ENCODE peak calls at places on chromosomes 13 and 19, in eight cellular contexts. R is brain microvascular endothelial cell, D is fibroblast of mammary gland, K is ascending aorta, W is lower leg skin, F is RWPE1, O is AG10803, M is tibial artery. Q is an unnamed sample.

GRCh38 chr19:4877753-4878490 is 10.5 kb upstream of the PLIN3 start:
- DNase-seq in R (no peak), D (no peak), K (peak; percentile 77), W (no peak), F (no peak), O (no peak), M (peak; percentile 88), Q (peak; percentile 84)

GRCh38 chr13:111330211-111330610 is 9.8 kb downstream of the TEX29 start:
- DNase-seq in R (no peak), D (peak; percentile 27), K (peak; percentile 7), W (no peak), F (no peak), O (no peak), M (no peak), Q (peak; percentile 60)

GRCh38 chr13:34748078-34748477 is 194.0 kb upstream of the NBEA start:
- DNase-seq in R (peak; percentile 13), D (peak; percentile 26), K (peak; percentile 62), W (no peak), F (no peak), O (peak; percentile 79), M (peak; percentile 64), Q (no peak)

GRCh38 chr13:95987841-95988240 is 65.4 kb downstream of the UGGT2 start:
- DNase-seq in R (no peak), D (no peak), K (no peak), W (no peak), F (no peak), O (no peak), M (no peak), Q (no peak)

GRCh38 chr19:57560049-57560491 is 407 bp upstream of the ZNF550 start:
- DNase-seq in R (peak; percentile 71), D (peak; percentile 81), K (peak; percentile 63), W (no peak), F (peak; percentile 64), O (peak; percentile 78), M (no peak), Q (no peak)

GRCh38 chr13:108437496-108437895 is 168.0 kb downstream of the TNFSF13B start:
- DNase-seq in R (peak; percentile 70), D (no peak), K (no peak), W (no peak), F (no peak), O (no peak), M (no peak), Q (no peak)

GRCh38 chr13:33017410-33017929 is 1.2 kb downstream of the KL start:
- DNase-seq in R (no peak), D (peak; percentile 65), K (peak; percentile 75), W (peak; percentile 88), F (no peak), O (peak; percentile 29), M (peak; percentile 69), Q (no peak)

GRCh38 chr13:45627656-45628055 is 12.1 kb upstream of the ERICH6B start:
- DNase-seq in R (no peak), D (no peak), K (no peak), W (no peak), F (no peak), O (no peak), M (no peak), Q (no peak)

GRCh38 chr13:90414691-90415596 is 932.5 kb upstream of the MIR17HG start:
- DNase-seq in R (peak; percentile 71), D (peak; percentile 76), K (no peak), W (no peak), F (peak; percentile 70), O (peak; percentile 55), M (no peak), Q (no peak)

GRCh38 chr19:2059422-2060201 is 8.6 kb upstream of the MKNK2 start:
- DNase-seq in R (peak; percentile 64), D (peak; percentile 73), K (peak; percentile 88), W (peak; percentile 94), F (peak; percentile 45), O (peak; percentile 93), M (peak; percentile 93), Q (peak; percentile 92)

GRCh38 chr13:44759222-44759721 is 183.1 kb upstream of the TSC22D1 start:
- DNase-seq in R (no peak), D (no peak), K (no peak), W (no peak), F (no peak), O (no peak), M (no peak), Q (no peak)

GRCh38 chr13:26021516-26021915 is 30.3 kb downstream of the SHISA2 start:
- DNase-seq in R (no peak), D (no peak), K (no peak), W (no peak), F (peak; percentile 54), O (no peak), M (no peak), Q (no peak)

GRCh38 chr19:33868076-33868735 is 71.5 kb downstream of the KCTD15 start:
- DNase-seq in R (no peak), D (no peak), K (peak; percentile 39), W (peak; percentile 74), F (no peak), O (no peak), M (no peak), Q (peak; percentile 60)

GRCh38 chr19:48135411-48135810 is 24.8 kb upstream of the PLA2G4C start:
- DNase-seq in R (no peak), D (no peak), K (no peak), W (no peak), F (peak; percentile 35), O (no peak), M (no peak), Q (no peak)

GRCh38 chr19:3185482-3186376 is at the start of gene NCLN:
- DNase-seq in R (peak; percentile 91), D (peak; percentile 93), K (peak; percentile 96), W (peak; percentile 98), F (peak; percentile 83), O (peak; percentile 92), M (peak; percentile 96), Q (peak; percentile 98)

GRCh38 chr13:29844441-29844840 is 6.0 kb downstream of the UBL3 start:
- DNase-seq in R (no peak), D (no peak), K (no peak), W (no peak), F (no peak), O (peak; percentile 36), M (no peak), Q (no peak)

GRCh38 chr19:10533656-10534386 is 9.9 kb upstream of the ATG4D start:
- DNase-seq in R (peak; percentile 73), D (peak; percentile 43), K (no peak), W (no peak), F (peak; percentile 71), O (peak; percentile 96), M (no peak), Q (no peak)

GRCh38 chr13:42762917-42763316 is 18.5 kb upstream of the FAM216B start:
- DNase-seq in R (peak; percentile 93), D (peak; percentile 98), K (no peak), W (no peak), F (peak; percentile 55), O (peak; percentile 57), M (no peak), Q (no peak)

GRCh38 chr13:112661291-112661690 is 28.5 kb upstream of the ATP11A start:
- DNase-seq in R (no peak), D (no peak), K (no peak), W (no peak), F (no peak), O (no peak), M (no peak), Q (no peak)

GRCh38 chr13:93857126-93857525 is 622.4 kb downstream of the DCT start:
- DNase-seq in R (no peak), D (peak; percentile 47), K (no peak), W (no peak), F (no peak), O (peak; percentile 60), M (no peak), Q (no peak)

GRCh38 chr19:38559428-38560401 is 58.0 kb downstream of the MAP4K1 start:
- DNase-seq in R (no peak), D (no peak), K (no peak), W (no peak), F (peak; percentile 77), O (peak; percentile 2), M (no peak), Q (no peak)

GRCh38 chr13:87677334-87678234 is 6.4 kb downstream of the SLITRK5 start:
- DNase-seq in R (no peak), D (no peak), K (no peak), W (peak; percentile 80), F (no peak), O (no peak), M (no peak), Q (no peak)

GRCh38 chr19:32823747-32824102 is 45.8 kb downstream of the SLC7A9 start:
- DNase-seq in R (no peak), D (no peak), K (no peak), W (peak; percentile 48), F (no peak), O (no peak), M (no peak), Q (no peak)

GRCh38 chr19:55341191-55342043 is 1.7 kb downstream of the KMT5C start:
- DNase-seq in R (peak; percentile 19), D (peak; percentile 56), K (peak; percentile 80), W (peak; percentile 92), F (peak; percentile 84), O (peak; percentile 53), M (peak; percentile 84), Q (no peak)

GRCh38 chr19:4208385-4209094 is 20.8 kb upstream of the EBI3 start:
- DNase-seq in R (peak; percentile 45), D (peak; percentile 37), K (no peak), W (no peak), F (no peak), O (no peak), M (no peak), Q (no peak)

GRCh38 chr19:18522124-18522861 is 423 bp upstream of the ELL start:
- DNase-seq in R (peak; percentile 100), D (peak; percentile 100), K (peak; percentile 100), W (peak; percentile 100), F (peak; percentile 99), O (peak; percentile 100), M (peak; percentile 100), Q (peak; percentile 100)
- TF ChIP-seq CTCF in R (peak; percentile 22), D (no peak), K (no peak), W (no peak), F (no peak), O (peak; percentile 28), M (no peak), Q (peak; percentile 23)

DNA sequence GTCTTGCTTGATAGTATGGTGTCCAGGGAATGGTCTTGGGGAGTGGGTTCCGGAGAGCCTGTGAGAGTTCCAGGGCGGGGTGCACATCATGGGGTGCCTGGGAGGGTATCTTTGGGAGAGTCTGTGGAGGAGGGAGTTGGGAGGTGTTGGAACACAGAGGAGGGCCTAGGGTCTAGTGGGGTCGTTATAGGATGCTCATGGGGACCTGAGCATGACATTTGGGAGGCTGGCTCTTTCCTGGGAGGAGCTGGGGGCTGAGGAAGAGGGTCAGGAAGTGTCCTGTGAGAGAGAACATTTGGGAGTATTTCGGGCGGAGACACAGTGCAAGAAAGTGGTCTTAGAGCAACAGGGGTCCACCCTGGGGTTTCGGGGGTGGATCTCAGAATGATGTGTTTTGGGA is 2.7 kb downstream of the ACTL9 start:
- DNase-seq in R (no peak), D (no peak), K (no peak), W (no peak), F (no peak), O (no peak), M (no peak), Q (peak; percentile 73)
- TF ChIP-seq CTCF in R (no peak), D (no peak), K (no peak), W (no peak), F (no peak), O (no peak), M (no peak), Q (no peak)

GRCh38 chr19:18832331-18833140 is 777 bp downstream of the UPF1 start:
- DNase-seq in R (peak; percentile 18), D (peak; percentile 27), K (no peak), W (no peak), F (peak; percentile 45), O (peak; percentile 25), M (no peak), Q (no peak)
- TF ChIP-seq CTCF in R (peak; percentile 52), D (peak; percentile 16), K (no peak), W (no peak), F (no peak), O (peak; percentile 25), M (no peak), Q (no peak)

GRCh38 chr19:45922281-45922680 is 7.7 kb upstream of the NANOS2 start:
- DNase-seq in R (no peak), D (peak; percentile 4), K (no peak), W (no peak), F (no peak), O (no peak), M (no peak), Q (no peak)
- TF ChIP-seq CTCF in R (peak; percentile 49), D (peak; percentile 21), K (no peak), W (no peak), F (no peak), O (peak; percentile 25), M (no peak), Q (no peak)

Q was measured in osteocyte.